ENCODE peak calls at places on chromosomes 16 and 17, in four cellular contexts. R is ascending aorta, D is lower lobe of right lung, Q is Caco-2. E is an unnamed sample. For H3K4me1, the result is how much of the 10 kb centered on the place peaks cover.

GRCh38 chr16:87465306-87465705 is 27.5 kb downstream of the ZCCHC14 start:
- DNase-seq in R (peak), D (peak), Q (no peak), E (no peak)

GRCh38 chr17:70168044-70168978 is 1.0 kb upstream of the KCNJ2 start:
- DNase-seq in R (no peak), D (peak), Q (peak), E (peak)

GRCh38 chr16:80197790-80198201 is 343.0 kb upstream of the DYNLRB2 start:
- DNase-seq in R (no peak), D (no peak), Q (no peak), E (no peak)

GRCh38 chr17:1577186-1577585 is 14.6 kb upstream of the PITPNA start:
- DNase-seq in R (peak), D (peak), Q (no peak), E (no peak)

GRCh38 chr17:71412803-71413202 is 708.0 kb upstream of the SOX9 start:
- DNase-seq in R (no peak), D (no peak), Q (no peak), E (peak)

GRCh38 chr17:12580640-12581039 is 85.0 kb upstream of the MYOCD start:
- DNase-seq in R (no peak), D (no peak), Q (no peak), E (no peak)

GRCh38 chr16:54503011-54503410 is 216.4 kb upstream of the IRX3 start:
- DNase-seq in R (no peak), D (no peak), Q (no peak), E (peak)

GRCh38 chr17:17706140-17707060 is 25.1 kb downstream of the RAI1 start:
- DNase-seq in R (no peak), D (no peak), Q (no peak), E (no peak)

GRCh38 chr16:57635266-57636097 is 7.1 kb downstream of the ADGRG1 start:
- DNase-seq in R (no peak), D (no peak), Q (peak), E (no peak)

GRCh38 chr16:84543931-84544776 is 39.7 kb upstream of the MEAK7 start:
- DNase-seq in R (no peak), D (no peak), Q (no peak), E (no peak)

GRCh38 chr17:9321862-9322261 is 253.8 kb downstream of the STX8 start:
- DNase-seq in R (no peak), D (no peak), Q (no peak), E (no peak)

GRCh38 chr17:39671651-39672521 is 3.6 kb downstream of the PNMT start:
- DNase-seq in R (no peak), D (no peak), Q (no peak), E (peak)

GRCh38 chr16:9607512-9608230 is 516.2 kb downstream of the HAPSTR1 start:
- DNase-seq in R (no peak), D (no peak), Q (no peak), E (no peak)

GRCh38 chr17:37824534-37825485 is 80.0 kb upstream of the HNF1B start:
- DNase-seq in R (no peak), D (no peak), Q (peak), E (peak)

GRCh38 chr16:29876578-29877249 is 13.7 kb upstream of the CDIPT start:
- DNase-seq in R (no peak), D (no peak), Q (no peak), E (no peak)

GRCh38 chr17:47732399-47733046 is 513 bp upstream of the TBX21 start:
- DNase-seq in R (no peak), D (no peak), Q (peak), E (no peak)

GRCh38 chr16:81511371-81511770 is 66.8 kb downstream of the CMIP start:
- DNase-seq in R (no peak), D (no peak), Q (no peak), E (peak)

GRCh38 chr17:48483471-48484131 is 47.2 kb downstream of the HOXB1 start:
- DNase-seq in R (no peak), D (no peak), Q (no peak), E (peak)

GRCh38 chr17:40190197-40191021 is 13.1 kb downstream of the RAPGEFL1 start:
- DNase-seq in R (no peak), D (no peak), Q (no peak), E (peak)

GRCh38 chr17:73093286-73093685 is 798 bp upstream of the SLC39A11 start:
- DNase-seq in R (no peak), D (no peak), Q (no peak), E (no peak)

GRCh38 chr16:80806957-80807356 is 2.6 kb upstream of the CDYL2 start:
- DNase-seq in R (no peak), D (no peak), Q (no peak), E (peak)

GRCh38 chr17:55152236-55152635 is 112.5 kb upstream of the HLF start:
- DNase-seq in R (no peak), D (no peak), Q (no peak), E (no peak)

GRCh38 chr16:30551781-30552180 is 6.4 kb downstream of the ZNF764 start:
- DNase-seq in R (no peak), D (peak), Q (no peak), E (no peak)

GRCh38 chr17:69539781-69540319 is 125.4 kb downstream of the MAP2K6 start:
- DNase-seq in R (no peak), D (no peak), Q (no peak), E (no peak)

GRCh38 chr17:17691468-17692263 is 10.4 kb downstream of the RAI1 start:
- DNase-seq in R (no peak), D (no peak), Q (no peak), E (no peak)

GRCh38 chr16:29962344-29962994 is 590 bp downstream of the TMEM219 start:
- DNase-seq in R (no peak), D (no peak), Q (no peak), E (peak)

GRCh38 chr17:40841246-40841645 is 18.8 kb upstream of the KRT10 start:
- DNase-seq in R (no peak), D (no peak), Q (no peak), E (no peak)

GRCh38 chr16:52561910-52562741 is 15.2 kb upstream of the TOX3 start:
- DNase-seq in R (no peak), D (peak), Q (peak), E (no peak)

GRCh38 chr17:57073626-57074025 is 11.4 kb upstream of the AKAP1 start:
- DNase-seq in R (no peak), D (no peak), Q (no peak), E (no peak)

DNA sequence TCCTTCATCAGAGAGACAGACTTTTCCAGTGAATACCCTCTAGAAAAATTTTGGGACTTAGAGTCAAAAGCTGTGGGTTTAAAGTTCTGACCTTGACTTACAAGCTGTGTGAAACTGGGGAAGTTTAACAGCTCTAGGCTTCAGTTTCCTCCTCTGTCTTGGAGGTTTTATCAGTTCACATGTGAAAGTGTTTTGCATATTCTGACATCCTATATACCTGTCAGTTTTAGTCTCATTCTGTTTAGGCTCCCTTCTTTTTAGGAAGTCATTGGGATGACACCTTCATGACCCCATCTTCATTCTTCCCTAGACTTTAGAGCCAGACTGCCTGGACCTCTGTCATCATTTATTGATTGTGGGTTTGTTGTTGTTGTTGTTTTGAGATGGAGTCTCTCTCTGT is 44.4 kb downstream of the YPEL2 start:
- DNase-seq in R (no peak), D (no peak), Q (no peak), E (no peak)
- H3K4me1 ChIP-seq in R (half or more), D (half or more), Q (under half), E (half or more)

GRCh38 chr16:50279142-50279865 is 13.0 kb downstream of the ADCY7 start:
- DNase-seq in R (peak), D (peak), Q (no peak), E (peak)
- H3K4me3 ChIP-seq in R (no peak), D (peak), Q (no peak), E (no peak)

GRCh38 chr17:30958187-30958586 is 12.7 kb upstream of the RNF135 start:
- DNase-seq in R (no peak), D (peak), Q (no peak), E (peak)
- H3K4me1 ChIP-seq in R (under half), D (under half), Q (under half), E (under half)

GRCh38 chr17:62630365-62631085 is 3.1 kb downstream of the MRC2 start:
- DNase-seq in R (no peak), D (no peak), Q (no peak), E (peak)

GRCh38 chr17:62629556-62630364 is 2.3 kb downstream of the MRC2 start:
- DNase-seq in R (no peak), D (no peak), Q (no peak), E (peak)

GRCh38 chr17:62627904-62628603 is 584 bp downstream of the MRC2 start:
- DNase-seq in R (no peak), D (peak), Q (no peak), E (peak)

GRCh38 chr17:62627219-62627903 is at the start of gene MRC2:
- DNase-seq in R (no peak), D (peak), Q (no peak), E (peak)

GRCh38 chr17:62628845-62629555 is 1.5 kb downstream of the MRC2 start:
- DNase-seq in R (no peak), D (no peak), Q (no peak), E (peak)
- H3K4me3 ChIP-seq in R (peak), D (peak), Q (no peak), E (peak)

DNA sequence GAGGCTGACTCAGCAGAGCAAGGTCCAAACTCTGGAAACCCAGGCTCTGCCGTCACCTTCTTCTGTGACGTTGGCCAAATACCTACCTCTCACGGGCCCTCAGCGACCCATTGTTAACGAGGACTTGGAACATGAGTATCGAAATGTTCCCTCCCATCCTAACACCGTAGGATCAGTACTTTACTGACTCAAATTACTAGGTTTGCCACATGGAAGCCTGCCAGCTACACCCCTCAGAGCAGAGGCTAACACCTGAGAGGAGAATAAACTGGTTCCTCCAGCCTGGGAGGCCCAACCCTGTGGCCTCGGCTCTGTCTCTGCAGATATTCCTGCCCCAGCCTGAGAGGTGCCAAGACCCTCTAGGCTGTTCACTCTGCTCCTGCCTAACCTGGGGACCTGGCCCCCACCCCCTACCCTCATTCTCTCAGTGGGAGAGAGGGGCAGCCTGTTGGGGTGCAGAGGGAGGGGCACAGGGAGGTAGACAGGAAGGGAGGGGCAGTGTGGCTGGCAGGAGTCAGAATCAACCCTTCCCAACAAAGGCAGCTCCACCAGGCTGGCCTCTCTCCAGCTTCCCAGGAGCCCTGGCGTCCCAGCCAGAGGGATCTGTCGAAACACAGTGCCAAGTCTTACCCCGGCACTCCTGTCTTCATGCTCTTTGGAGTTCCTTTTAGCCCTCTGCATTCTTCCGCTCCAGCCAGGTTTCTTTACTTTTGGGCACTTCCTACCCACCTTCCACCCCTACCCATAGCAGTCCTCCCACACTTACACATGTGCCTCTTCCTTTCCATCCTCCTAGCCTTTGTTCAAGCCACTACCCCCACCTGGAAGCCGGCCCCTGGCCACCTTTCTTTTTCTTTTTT is 4.2 kb downstream of the PITPNM3 start:
- DNase-seq in R (no peak), D (peak), Q (no peak), E (no peak)
- H3K4me1 ChIP-seq in R (under half), D (under half), Q (under half), E (under half)

GRCh38 chr17:33192961-33193911 is 99.9 kb downstream of the ASIC2 start:
- DNase-seq in R (no peak), D (no peak), Q (no peak), E (no peak)
- H3K4me3 ChIP-seq in R (no peak), D (no peak), Q (no peak), E (no peak)